ENCODE peak calls at places on chromosomes 16 and 17, in four cellular contexts. One of them, this sample, is unnamed. For H3K4me1, the result is how much of the 10 kb centered on the place peaks cover.

GRCh38 chr17:82179412-82179811 is 33.2 kb downstream of the CCDC57 start:
- DNase-seq in IMR-90: no peak
- DNase-seq in H9: no peak
- DNase-seq in H1: no peak
- DNase-seq in this sample: no peak

GRCh38 chr17:31878703-31879073 is 19.6 kb upstream of the COPRS start:
- DNase-seq in IMR-90: no peak
- DNase-seq in H9: no peak
- DNase-seq in H1: no peak
- DNase-seq in this sample: no peak

GRCh38 chr16:24689128-24689527 is 40.3 kb upstream of the TNRC6A start:
- DNase-seq in IMR-90: peak
- DNase-seq in H9: peak
- DNase-seq in H1: no peak
- DNase-seq in this sample: peak

GRCh38 chr17:31579265-31579664 is 187.8 kb downstream of the RAB11FIP4 start:
- DNase-seq in IMR-90: peak
- DNase-seq in H9: no peak
- DNase-seq in H1: no peak
- DNase-seq in this sample: no peak

GRCh38 chr17:45261577-45262515 is at the start of gene SPATA32:
- DNase-seq in IMR-90: peak
- DNase-seq in H9: peak
- DNase-seq in H1: peak
- DNase-seq in this sample: peak

GRCh38 chr17:83077411-83077810 is 2.0 kb upstream of the METRNL start:
- DNase-seq in IMR-90: no peak
- DNase-seq in H9: no peak
- DNase-seq in H1: no peak
- DNase-seq in this sample: no peak

GRCh38 chr16:56841233-56841632 is 23.8 kb upstream of the SLC12A3 start:
- DNase-seq in IMR-90: peak
- DNase-seq in H9: no peak
- DNase-seq in H1: no peak
- DNase-seq in this sample: no peak

GRCh38 chr17:78362671-78363070 is 2.8 kb upstream of the SOCS3 start:
- DNase-seq in IMR-90: no peak
- DNase-seq in H9: peak
- DNase-seq in H1: no peak
- DNase-seq in this sample: no peak

GRCh38 chr16:89711601-89712475 is 8.9 kb downstream of the VPS9D1 start:
- DNase-seq in IMR-90: peak
- DNase-seq in H9: peak
- DNase-seq in H1: peak
- DNase-seq in this sample: peak

GRCh38 chr17:19538095-19539039 is 4.7 kb downstream of the SLC47A1 start:
- DNase-seq in IMR-90: no peak
- DNase-seq in H9: no peak
- DNase-seq in H1: no peak
- DNase-seq in this sample: no peak
- H2AK5ac ChIP-seq in IMR-90: no peak
- H2AK5ac ChIP-seq in H9: no peak
- H2AK5ac ChIP-seq in H1: no peak
- H2AK5ac ChIP-seq in this sample: no peak

GRCh38 chr17:7839890-7840260 is 5.9 kb downstream of the KDM6B start:
- DNase-seq in IMR-90: peak
- DNase-seq in H9: no peak
- DNase-seq in H1: no peak
- DNase-seq in this sample: no peak
- H3K4me1 ChIP-seq in IMR-90: under half
- H3K4me1 ChIP-seq in H9: under half
- H3K4me1 ChIP-seq in H1: under half
- H3K4me1 ChIP-seq in this sample: under half

DNA sequence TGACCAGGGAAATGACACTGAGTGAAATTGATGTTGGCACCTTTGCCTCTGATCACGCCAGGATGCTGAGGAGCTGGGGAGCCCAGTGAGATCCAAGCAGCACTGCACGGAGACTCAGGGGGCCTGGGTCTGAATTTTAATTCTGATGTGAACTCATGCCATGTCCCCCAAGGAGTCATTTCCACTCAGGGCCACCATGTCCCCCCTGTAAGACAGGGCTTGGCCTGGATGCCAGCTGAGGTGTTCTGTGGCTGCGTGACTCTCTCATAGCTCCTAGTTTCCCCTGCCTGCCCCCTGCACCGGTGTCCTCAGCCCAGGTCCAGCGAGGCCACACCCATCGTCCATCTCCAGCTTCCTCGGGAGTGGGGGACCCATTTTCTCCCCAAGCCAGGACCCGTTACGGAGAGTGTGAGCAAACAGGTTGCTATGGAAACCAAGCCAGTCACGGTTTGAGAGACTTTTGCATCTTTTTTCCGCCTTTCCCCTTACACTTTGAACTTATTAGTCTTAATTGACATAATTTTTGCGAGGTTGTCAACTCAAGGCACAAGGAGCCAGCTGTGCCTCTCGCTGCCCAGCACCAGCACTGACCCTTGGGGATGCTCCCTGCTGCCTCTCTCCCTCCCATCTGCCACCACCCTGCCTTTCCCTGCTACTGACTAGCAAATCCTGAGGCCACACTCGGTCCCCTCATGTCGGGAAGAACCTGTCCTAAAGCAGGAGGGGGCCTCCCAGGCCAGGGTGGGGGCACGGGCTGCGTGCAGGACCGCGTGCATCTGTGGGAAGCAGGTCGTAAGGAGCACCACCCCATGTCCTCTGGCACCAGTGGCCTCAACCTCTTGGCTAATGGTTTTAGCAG is 149.9 kb downstream of the SDK2 start:
- DNase-seq in IMR-90: no peak
- DNase-seq in H9: no peak
- DNase-seq in H1: no peak
- DNase-seq in this sample: no peak
- H4K5ac ChIP-seq in IMR-90: no peak
- H4K5ac ChIP-seq in H9: no peak
- H4K5ac ChIP-seq in H1: no peak
- H4K5ac ChIP-seq in this sample: no peak

GRCh38 chr17:40178021-40178601 is 841 bp downstream of the RAPGEFL1 start:
- DNase-seq in IMR-90: no peak
- DNase-seq in H9: peak
- DNase-seq in H1: peak
- DNase-seq in this sample: peak
- H2AK5ac ChIP-seq in IMR-90: no peak
- H2AK5ac ChIP-seq in H9: no peak
- H2AK5ac ChIP-seq in H1: no peak
- H2AK5ac ChIP-seq in this sample: no peak

GRCh38 chr17:8736796-8737195 is 7.8 kb downstream of the CCDC42 start:
- DNase-seq in IMR-90: no peak
- DNase-seq in H9: no peak
- DNase-seq in H1: no peak
- DNase-seq in this sample: no peak
- H3K4me1 ChIP-seq in IMR-90: under half
- H3K4me1 ChIP-seq in H9: under half
- H3K4me1 ChIP-seq in H1: under half
- H3K4me1 ChIP-seq in this sample: under half

DNA sequence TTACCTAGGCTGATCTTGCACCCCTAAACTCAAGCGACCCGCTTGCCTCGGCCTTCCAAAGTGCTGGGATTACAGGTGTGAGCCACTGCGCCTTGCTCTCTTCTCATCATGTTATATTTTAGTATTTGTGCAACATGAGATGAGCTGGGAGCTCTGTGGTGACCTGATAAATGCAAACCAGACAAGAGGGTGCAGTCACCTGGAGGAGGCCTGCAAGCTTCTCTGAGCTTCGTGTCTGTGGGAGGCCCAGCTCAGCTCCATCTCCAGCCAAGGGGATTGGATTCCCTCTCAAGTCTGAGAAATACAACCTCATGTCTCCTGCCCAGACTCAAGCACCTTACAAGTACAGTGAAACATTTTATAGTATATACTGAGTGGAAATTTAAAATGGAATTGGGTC is 3.2 kb downstream of the IGSF6 start:
- DNase-seq in IMR-90: no peak
- DNase-seq in H9: no peak
- DNase-seq in H1: no peak
- DNase-seq in this sample: no peak
- H4K5ac ChIP-seq in IMR-90: no peak
- H4K5ac ChIP-seq in H9: no peak
- H4K5ac ChIP-seq in H1: no peak
- H4K5ac ChIP-seq in this sample: no peak

GRCh38 chr17:179066-179432 is 2.4 kb downstream of the DOC2B start:
- DNase-seq in IMR-90: no peak
- DNase-seq in H9: no peak
- DNase-seq in H1: no peak
- DNase-seq in this sample: no peak
- H2AK5ac ChIP-seq in IMR-90: no peak
- H2AK5ac ChIP-seq in H9: no peak
- H2AK5ac ChIP-seq in H1: no peak
- H2AK5ac ChIP-seq in this sample: no peak

DNA sequence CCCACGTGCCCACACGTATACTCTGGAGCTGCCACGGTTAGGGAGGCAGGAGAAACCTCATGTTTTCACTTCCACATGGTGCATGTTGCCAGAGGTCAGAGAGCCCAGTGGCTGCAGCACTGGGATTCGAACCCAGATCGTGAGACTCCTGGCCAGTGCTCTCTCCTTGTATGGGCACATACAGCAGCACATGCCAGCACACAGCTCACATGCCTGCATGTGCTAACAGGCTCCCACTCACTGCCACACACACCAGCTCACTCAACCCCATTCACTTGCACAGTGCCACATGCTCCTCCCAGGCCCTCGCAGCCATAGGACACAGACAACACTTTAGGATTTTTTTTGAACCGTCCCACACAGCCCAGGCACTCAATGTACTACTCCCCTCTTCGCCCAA is 49.5 kb upstream of the MRPS23 start:
- DNase-seq in IMR-90: no peak
- DNase-seq in H9: no peak
- DNase-seq in H1: no peak
- DNase-seq in this sample: no peak
- H3K4me1 ChIP-seq in IMR-90: under half
- H3K4me1 ChIP-seq in H9: under half
- H3K4me1 ChIP-seq in H1: under half
- H3K4me1 ChIP-seq in this sample: under half

GRCh38 chr16:86713021-86713631 is 134.8 kb downstream of the FOXL1 start:
- DNase-seq in IMR-90: no peak
- DNase-seq in H9: no peak
- DNase-seq in H1: no peak
- DNase-seq in this sample: no peak
- H4K5ac ChIP-seq in IMR-90: no peak
- H4K5ac ChIP-seq in H9: no peak
- H4K5ac ChIP-seq in H1: no peak
- H4K5ac ChIP-seq in this sample: no peak

GRCh38 chr17:204427-205175 is 23.2 kb upstream of the DOC2B start:
- DNase-seq in IMR-90: no peak
- DNase-seq in H9: no peak
- DNase-seq in H1: no peak
- DNase-seq in this sample: no peak
- H2AK5ac ChIP-seq in IMR-90: no peak
- H2AK5ac ChIP-seq in H9: no peak
- H2AK5ac ChIP-seq in H1: no peak
- H2AK5ac ChIP-seq in this sample: no peak

This sample was measured in mesendoderm.